ENCODE peak calls at places on chromosome 13, in five cellular contexts. K is upper lobe of right lung, C is H9, W is suprapubic skin, V is B cell. A is an unnamed sample.
A peak's percentile ranks its signal among the peaks of the same experiment; 100 is the strongest.

GRCh38 chr13:91123456-91124127 is 223.9 kb upstream of the MIR17HG start:
- DNase-seq in W (no peak), C (no peak), V (no peak), K (no peak), A (no peak)

GRCh38 chr13:52395704-52396103 is 10.3 kb downstream of the THSD1 start:
- DNase-seq in W (no peak), K (no peak), C (no peak), V (no peak), A (no peak)

GRCh38 chr13:50580684-50581305 is 262.7 kb downstream of the DLEU7 start:
- DNase-seq in C (no peak), K (no peak), W (no peak), V (no peak), A (no peak)

GRCh38 chr13:107284168-107284567 is 716.2 kb upstream of the ARGLU1 start:
- DNase-seq in W (no peak), V (no peak), C (no peak), K (no peak), A (no peak)

GRCh38 chr13:45500492-45501174 is 35.9 kb downstream of the COG3 start:
- DNase-seq in K (no peak), W (no peak), V (no peak), C (no peak), A (no peak)

GRCh38 chr13:21243045-21243842 is 66.8 kb downstream of the MRPL57 start:
- DNase-seq in K (no peak), C (no peak), W (no peak), V (no peak), A (no peak)

GRCh38 chr13:48680756-48681392 is 27.1 kb downstream of the CYSLTR2 start:
- DNase-seq in W (no peak), C (no peak), K (no peak), V (no peak), A (no peak)

GRCh38 chr13:66506979-66507378 is 723.2 kb downstream of the PCDH9 start:
- DNase-seq in W (no peak), C (no peak), K (no peak), V (no peak), A (no peak)

GRCh38 chr13:23146811-23147245 is 34.0 kb upstream of the SGCG start:
- DNase-seq in K (no peak), W (no peak), V (no peak), C (no peak), A (no peak)

GRCh38 chr13:43805071-43805468 is 18.3 kb upstream of the ENOX1 start:
- DNase-seq in C (no peak), W (no peak), K (no peak), V (no peak), A (no peak)

GRCh38 chr13:75489502-75490263 is 7.7 kb upstream of the TBC1D4 start:
- DNase-seq in V (no peak), W (no peak), C (no peak), K (peak; percentile 83), A (peak; percentile 44)

GRCh38 chr13:78680611-78681010 is 21.7 kb upstream of the OBI1 start:
- DNase-seq in C (no peak), V (no peak), W (no peak), K (no peak), A (no peak)

GRCh38 chr13:91719033-91719432 is 320.6 kb downstream of the GPC5 start:
- DNase-seq in K (no peak), C (no peak), V (no peak), W (no peak), A (no peak)

GRCh38 chr13:62781866-62782265 is 1366.2 kb upstream of the PCDH20 start:
- DNase-seq in V (no peak), W (no peak), C (no peak), K (no peak), A (no peak)

GRCh38 chr13:62337109-62337880 is 921.6 kb upstream of the PCDH20 start:
- DNase-seq in C (peak; percentile 27), W (no peak), K (no peak), V (no peak), A (no peak)

GRCh38 chr13:109622006-109622405 is 164.4 kb downstream of the IRS2 start:
- DNase-seq in W (no peak), V (no peak), C (no peak), K (no peak), A (no peak)

GRCh38 chr13:43273362-43273761 is 250.0 kb downstream of the DNAJC15 start:
- DNase-seq in W (no peak), C (no peak), K (no peak), V (no peak), A (no peak)

GRCh38 chr13:112894673-112895481 is 74.1 kb upstream of the MCF2L start:
- DNase-seq in V (peak; percentile 26), W (no peak), C (peak; percentile 87), K (no peak), A (no peak)

GRCh38 chr13:105627270-105627669 is 908.2 kb downstream of the EFNB2 start:
- DNase-seq in K (no peak), W (no peak), C (no peak), V (no peak), A (no peak)

GRCh38 chr13:98918771-98919170 is 59.1 kb downstream of the DOCK9 start:
- DNase-seq in C (no peak), K (no peak), W (no peak), V (no peak), A (no peak)

GRCh38 chr13:29905845-29906244 is 55.4 kb upstream of the UBL3 start:
- DNase-seq in V (no peak), W (no peak), C (no peak), K (no peak), A (no peak)

GRCh38 chr13:108437496-108437895 is 168.0 kb downstream of the TNFSF13B start:
- DNase-seq in C (no peak), W (no peak), K (no peak), V (no peak), A (no peak)

GRCh38 chr13:85828094-85828684 is 29.0 kb upstream of the SLITRK6 start:
- DNase-seq in C (no peak), K (no peak), V (peak; percentile 6), W (no peak), A (peak; percentile 6)

GRCh38 chr13:35388979-35389378 is 87.5 kb downstream of the MAB21L1 start:
- DNase-seq in V (no peak), K (no peak), C (no peak), W (no peak), A (no peak)

GRCh38 chr13:85013006-85013405 is 786.2 kb downstream of the SLITRK6 start:
- DNase-seq in W (no peak), K (no peak), V (no peak), C (no peak), A (no peak)

GRCh38 chr13:62931901-62932883 is 1516.5 kb upstream of the PCDH20 start:
- DNase-seq in V (no peak), C (no peak), K (no peak), W (no peak), A (no peak)

GRCh38 chr13:89930861-89931260 is 1416.6 kb upstream of the MIR17HG start:
- DNase-seq in W (no peak), C (no peak), K (no peak), V (no peak), A (no peak)

DNA sequence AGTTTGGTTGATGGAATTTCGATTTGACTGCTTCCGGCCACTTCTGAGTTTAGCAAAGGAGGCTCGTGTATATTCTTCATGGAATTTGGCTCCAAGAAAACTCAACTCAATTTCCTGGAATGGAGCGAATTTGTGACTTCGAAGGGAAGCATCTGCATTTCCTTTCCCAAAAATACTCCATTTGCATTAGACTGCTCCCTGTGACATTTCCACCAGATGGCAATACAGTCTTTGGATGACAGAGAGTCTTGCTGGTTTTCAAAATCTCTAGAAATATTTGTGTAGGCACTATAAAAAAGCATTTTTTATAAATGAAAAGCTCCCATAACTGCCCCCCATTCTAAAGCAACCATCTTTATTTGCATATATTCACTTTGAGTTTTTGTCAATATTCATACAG is 4.1 kb downstream of the C1QTNF9 start:
- DNase-seq in K (no peak), V (no peak), C (no peak), W (no peak), A (no peak)
- TF ChIP-seq CTCF in K (peak; percentile 32), V (no peak), C (peak; percentile 32), W (no peak), A (no peak)

DNA sequence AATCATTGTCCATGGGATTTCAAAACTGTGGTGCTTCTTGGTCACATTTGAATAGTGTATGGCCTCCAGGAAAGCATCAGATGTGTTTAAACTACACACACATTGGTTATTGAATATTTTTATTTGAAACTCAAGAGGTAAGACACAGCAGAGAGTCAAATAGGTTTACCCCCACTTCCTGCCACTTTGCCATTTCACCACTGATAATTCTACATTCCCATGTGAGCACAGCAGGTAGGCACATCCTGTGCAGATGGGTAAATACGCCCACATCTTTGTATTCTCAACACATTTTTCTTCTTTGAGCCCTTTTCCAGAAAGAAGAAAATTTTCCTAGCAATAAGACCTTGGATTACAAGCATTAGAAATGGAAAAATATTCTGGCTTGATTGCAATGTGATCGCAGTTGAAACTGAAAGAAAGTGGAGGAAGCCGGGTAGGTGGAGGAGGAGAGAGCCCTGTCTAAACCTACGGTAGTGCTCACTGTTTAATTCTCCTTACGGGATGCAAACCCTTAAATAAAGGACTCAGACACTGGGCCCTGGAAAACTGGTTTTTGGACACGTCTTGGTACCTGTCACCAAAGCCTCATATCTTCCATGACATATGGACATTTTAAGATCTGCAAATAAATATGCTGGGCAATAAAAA is 167.7 kb downstream of the COG6 start:
- DNase-seq in K (no peak), V (no peak), W (no peak), C (no peak), A (no peak)
- TF ChIP-seq CTCF in K (no peak), V (no peak), W (no peak), C (no peak), A (no peak)

GRCh38 chr13:28743499-28744083 is 24.8 kb upstream of the SLC46A3 start:
- DNase-seq in C (no peak), V (no peak), K (no peak), W (no peak), A (no peak)
- TF ChIP-seq CTCF in C (peak; percentile 14), V (no peak), K (no peak), W (no peak), A (no peak)

DNA sequence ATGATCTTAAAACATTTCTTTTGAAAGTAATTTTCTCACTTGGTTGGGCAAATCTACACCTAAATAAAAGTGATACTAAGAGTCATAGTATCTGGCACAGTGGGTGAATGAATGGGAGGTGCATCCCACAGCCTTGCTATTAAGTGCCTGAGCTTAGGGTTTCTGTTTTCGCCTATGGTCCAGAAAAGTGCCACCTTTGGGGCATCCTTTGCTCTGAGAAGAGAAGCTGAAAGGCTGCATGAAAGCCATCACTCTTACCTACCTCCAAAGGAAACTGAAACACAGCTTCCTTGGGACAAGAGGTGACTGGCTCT is 55.6 kb upstream of the AKAP11 start:
- DNase-seq in C (no peak), V (no peak), K (no peak), W (no peak), A (no peak)
- TF ChIP-seq CTCF in C (no peak), V (no peak), K (no peak), W (no peak), A (no peak)

GRCh38 chr13:19154843-19155242 is 26.8 kb downstream of the TUBA3C start:
- DNase-seq in V (no peak), K (peak; percentile 57), C (no peak), W (no peak), A (no peak)

GRCh38 chr13:19152403-19152802 is 29.2 kb downstream of the TUBA3C start:
- DNase-seq in C (no peak), K (no peak), V (no peak), W (peak; percentile 44), A (no peak)

GRCh38 chr13:19151581-19152263 is 29.9 kb downstream of the TUBA3C start:
- DNase-seq in V (no peak), K (no peak), W (peak; percentile 34), C (no peak), A (no peak)

GRCh38 chr13:19155321-19155861 is 26.2 kb downstream of the TUBA3C start:
- DNase-seq in V (no peak), W (no peak), C (no peak), K (peak; percentile 64), A (no peak)

GRCh38 chr13:19153782-19154450 is 27.7 kb downstream of the TUBA3C start:
- DNase-seq in V (no peak), K (peak; percentile 57), W (no peak), C (no peak), A (no peak)
- TF ChIP-seq CTCF in V (no peak), K (peak; percentile 16), W (no peak), C (no peak), A (no peak)

A was measured in GM13977.